ENCODE peak calls at places on chromosomes 12 and 14, in six cellular contexts. One of them, this sample, is unnamed.

GRCh38 chr14:76324133-76324532 is 51.8 kb upstream of the ESRRB start:
- DNase-seq in SK-N-SH: no peak
- DNase-seq in GM12892: no peak
- DNase-seq in GM12878: no peak
- DNase-seq in H1: no peak
- DNase-seq in K562: no peak
- DNase-seq in this sample: no peak

GRCh38 chr14:76373456-76373855 is 2.5 kb upstream of the ESRRB start:
- DNase-seq in SK-N-SH: no peak
- DNase-seq in GM12892: no peak
- DNase-seq in GM12878: no peak
- DNase-seq in H1: no peak
- DNase-seq in K562: no peak
- DNase-seq in this sample: no peak

GRCh38 chr12:23930599-23930998 is 18.9 kb downstream of the SOX5 start:
- DNase-seq in SK-N-SH: no peak
- DNase-seq in GM12892: no peak
- DNase-seq in GM12878: no peak
- DNase-seq in H1: no peak
- DNase-seq in K562: no peak
- DNase-seq in this sample: no peak

GRCh38 chr12:92593734-92594402 is 108.9 kb upstream of the PLEKHG7 start:
- DNase-seq in SK-N-SH: no peak
- DNase-seq in GM12892: peak; percentile 36
- DNase-seq in GM12878: peak; percentile 96
- DNase-seq in H1: no peak
- DNase-seq in K562: no peak
- DNase-seq in this sample: peak; percentile 46

GRCh38 chr12:66733839-66734238 is 55.0 kb upstream of the GRIP1 start:
- DNase-seq in SK-N-SH: no peak
- DNase-seq in GM12892: no peak
- DNase-seq in GM12878: no peak
- DNase-seq in H1: no peak
- DNase-seq in K562: no peak
- DNase-seq in this sample: no peak

GRCh38 chr14:44453433-44454171 is 53.5 kb downstream of the FSCB start:
- DNase-seq in SK-N-SH: no peak
- DNase-seq in GM12892: no peak
- DNase-seq in GM12878: no peak
- DNase-seq in H1: no peak
- DNase-seq in K562: no peak
- DNase-seq in this sample: no peak

GRCh38 chr12:21962236-21962635 is 21.0 kb upstream of the ABCC9 start:
- DNase-seq in SK-N-SH: no peak
- DNase-seq in GM12892: no peak
- DNase-seq in GM12878: no peak
- DNase-seq in H1: no peak
- DNase-seq in K562: no peak
- DNase-seq in this sample: no peak

GRCh38 chr12:15721716-15722115 is 67.5 kb downstream of the EPS8 start:
- DNase-seq in SK-N-SH: no peak
- DNase-seq in GM12892: no peak
- DNase-seq in GM12878: no peak
- DNase-seq in H1: no peak
- DNase-seq in K562: no peak
- DNase-seq in this sample: no peak

DNA sequence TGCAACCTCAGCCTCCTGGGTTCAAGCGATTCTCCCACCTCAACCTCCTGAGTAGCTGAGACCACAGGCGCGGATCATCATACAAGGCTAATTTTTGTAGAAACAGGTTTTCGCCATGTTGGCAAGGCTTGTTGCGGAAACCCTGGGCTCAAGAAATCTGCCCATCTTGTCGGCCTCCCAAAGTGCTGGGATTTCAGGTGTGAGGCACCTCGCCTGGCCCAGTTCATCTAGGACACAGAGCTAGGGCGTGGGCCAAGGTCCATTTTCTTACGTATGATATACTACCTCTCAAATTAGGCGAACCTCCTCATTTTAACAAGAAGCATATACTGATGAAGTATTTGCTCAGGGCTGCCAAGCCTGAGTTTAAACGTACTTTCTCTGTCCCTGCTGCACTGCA is 2.1 kb downstream of the RPS29 start:
- DNase-seq in SK-N-SH: no peak
- DNase-seq in GM12892: no peak
- DNase-seq in GM12878: no peak
- DNase-seq in H1: no peak
- DNase-seq in K562: no peak
- DNase-seq in this sample: no peak
- TF ChIP-seq TAF1 in SK-N-SH: no peak
- TF ChIP-seq TAF1 in GM12892: no peak
- TF ChIP-seq TAF1 in GM12878: no peak
- TF ChIP-seq TAF1 in H1: no peak
- TF ChIP-seq TAF1 in K562: no peak
- TF ChIP-seq TAF1 in this sample: no peak

GRCh38 chr12:104213952-104214351 is 1.6 kb upstream of the TXNRD1 start:
- DNase-seq in SK-N-SH: peak; percentile 58
- DNase-seq in GM12892: no peak
- DNase-seq in GM12878: no peak
- DNase-seq in H1: peak; percentile 6
- DNase-seq in K562: no peak
- DNase-seq in this sample: no peak
- TF ChIP-seq TAF1 in SK-N-SH: no peak
- TF ChIP-seq TAF1 in GM12892: no peak
- TF ChIP-seq TAF1 in GM12878: no peak
- TF ChIP-seq TAF1 in H1: no peak
- TF ChIP-seq TAF1 in K562: no peak
- TF ChIP-seq TAF1 in this sample: no peak

DNA sequence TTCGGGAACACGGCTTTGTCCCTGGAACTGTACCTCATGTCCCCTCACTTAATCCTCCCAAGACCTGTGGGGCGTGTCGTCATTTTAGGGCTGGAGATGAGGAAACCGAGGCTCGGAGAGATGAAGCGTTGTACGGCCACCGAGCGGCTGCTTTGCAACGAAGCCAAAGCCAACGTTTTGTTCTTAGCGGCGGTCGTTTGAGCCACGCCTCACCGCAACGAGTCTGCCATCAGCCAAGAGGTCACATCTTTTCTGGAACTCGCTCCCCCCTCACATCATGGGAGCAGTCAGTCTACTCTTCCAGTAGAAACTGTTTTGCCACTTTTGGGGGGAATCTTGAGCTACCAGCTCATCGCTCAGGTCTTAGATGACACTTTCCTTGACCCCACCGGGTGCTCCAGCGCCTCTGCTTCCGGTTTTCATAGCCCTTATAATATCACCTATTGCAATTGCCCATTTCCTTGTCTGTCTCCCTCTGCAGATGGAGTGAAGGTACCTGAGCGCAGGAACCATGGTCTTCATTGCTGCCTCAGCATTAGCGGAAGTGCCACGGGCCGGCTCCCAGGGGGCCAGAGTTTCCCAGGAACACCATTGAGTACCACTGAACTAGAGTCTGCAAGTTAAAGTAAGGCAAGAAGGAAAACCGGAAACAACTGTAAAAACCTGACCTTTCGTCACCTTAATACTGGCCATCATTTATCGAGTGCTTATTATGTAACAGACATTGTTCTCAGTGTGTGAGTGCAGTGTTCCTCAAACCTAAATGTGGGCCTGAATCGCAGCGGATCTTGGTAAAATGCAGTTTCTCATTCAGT is 19.6 kb downstream of the NINJ2 start:
- DNase-seq in SK-N-SH: no peak
- DNase-seq in GM12892: no peak
- DNase-seq in GM12878: no peak
- DNase-seq in H1: no peak
- DNase-seq in K562: peak; percentile 28
- DNase-seq in this sample: no peak
- TF ChIP-seq TAF1 in SK-N-SH: no peak
- TF ChIP-seq TAF1 in GM12892: peak; percentile 28
- TF ChIP-seq TAF1 in GM12878: peak; percentile 49
- TF ChIP-seq TAF1 in H1: no peak
- TF ChIP-seq TAF1 in K562: no peak
- TF ChIP-seq TAF1 in this sample: peak; percentile 15

GRCh38 chr14:100586153-100586519 is 1.1 kb downstream of the BEGAIN start:
- DNase-seq in SK-N-SH: peak; percentile 79
- DNase-seq in GM12892: no peak
- DNase-seq in GM12878: no peak
- DNase-seq in H1: no peak
- DNase-seq in K562: no peak
- DNase-seq in this sample: no peak

GRCh38 chr14:100587763-100588411 is 670 bp upstream of the BEGAIN start:
- DNase-seq in SK-N-SH: no peak
- DNase-seq in GM12892: no peak
- DNase-seq in GM12878: no peak
- DNase-seq in H1: no peak
- DNase-seq in K562: no peak
- DNase-seq in this sample: no peak

GRCh38 chr14:100585448-100586152 is 1.6 kb downstream of the BEGAIN start:
- DNase-seq in SK-N-SH: no peak
- DNase-seq in GM12892: no peak
- DNase-seq in GM12878: no peak
- DNase-seq in H1: no peak
- DNase-seq in K562: no peak
- DNase-seq in this sample: no peak

GRCh38 chr14:100587248-100587762 is at the start of gene BEGAIN:
- DNase-seq in SK-N-SH: peak; percentile 55
- DNase-seq in GM12892: no peak
- DNase-seq in GM12878: no peak
- DNase-seq in H1: no peak
- DNase-seq in K562: no peak
- DNase-seq in this sample: no peak

DNA sequence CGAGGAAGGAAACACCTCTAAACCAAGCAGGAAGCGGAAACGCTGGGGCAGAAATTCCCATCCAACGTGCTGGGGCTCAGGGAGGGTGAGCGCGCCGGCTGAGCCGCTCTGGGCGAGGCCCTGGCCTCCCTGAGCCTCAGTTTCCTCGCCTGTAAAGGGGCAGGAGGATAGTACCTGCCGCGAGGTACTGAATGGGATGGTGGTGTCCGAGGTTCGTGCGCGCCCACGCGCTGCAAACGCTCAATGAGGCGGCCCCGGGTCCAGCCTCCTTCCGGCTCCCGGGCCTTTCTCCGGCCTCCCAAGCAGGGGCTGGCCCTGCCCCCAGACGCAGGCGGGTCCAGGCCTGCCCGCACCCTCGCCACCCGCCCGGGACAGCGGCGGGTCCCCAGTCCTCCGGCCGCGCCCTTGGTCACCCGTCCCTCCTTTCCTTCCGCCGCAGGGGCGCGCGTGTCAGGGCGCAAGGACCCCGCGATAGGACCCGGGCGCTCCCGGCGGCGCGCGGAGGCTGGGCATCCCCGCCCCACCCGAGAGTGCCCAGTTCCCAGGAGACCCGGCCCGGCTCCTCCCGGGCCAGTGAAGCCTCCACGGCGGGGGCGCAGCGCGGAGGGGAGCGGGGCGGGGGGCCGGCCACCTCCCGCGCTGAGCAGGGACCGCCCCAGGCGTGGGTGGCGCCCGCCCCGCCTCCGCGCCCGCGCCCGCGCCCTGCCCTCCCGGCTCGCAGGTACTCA is 533 bp downstream of the BEGAIN start:
- DNase-seq in SK-N-SH: peak; percentile 91
- DNase-seq in GM12892: no peak
- DNase-seq in GM12878: no peak
- DNase-seq in H1: peak; percentile 69
- DNase-seq in K562: peak; percentile 65
- DNase-seq in this sample: no peak
- TF ChIP-seq TAF1 in SK-N-SH: no peak
- TF ChIP-seq TAF1 in GM12892: no peak
- TF ChIP-seq TAF1 in GM12878: no peak
- TF ChIP-seq TAF1 in H1: no peak
- TF ChIP-seq TAF1 in K562: no peak
- TF ChIP-seq TAF1 in this sample: no peak

GRCh38 chr12:2893007-2893406 is 2.3 kb downstream of the TULP3 start:
- DNase-seq in SK-N-SH: no peak
- DNase-seq in GM12892: no peak
- DNase-seq in GM12878: no peak
- DNase-seq in H1: no peak
- DNase-seq in K562: no peak
- DNase-seq in this sample: no peak
- TF ChIP-seq TAF1 in SK-N-SH: no peak
- TF ChIP-seq TAF1 in GM12892: no peak
- TF ChIP-seq TAF1 in GM12878: no peak
- TF ChIP-seq TAF1 in H1: no peak
- TF ChIP-seq TAF1 in K562: no peak
- TF ChIP-seq TAF1 in this sample: no peak

GRCh38 chr14:67999693-68000384 is 180.3 kb downstream of the RAD51B start:
- DNase-seq in SK-N-SH: no peak
- DNase-seq in GM12892: no peak
- DNase-seq in GM12878: no peak
- DNase-seq in H1: no peak
- DNase-seq in K562: no peak
- DNase-seq in this sample: no peak
- TF ChIP-seq TAF1 in SK-N-SH: no peak
- TF ChIP-seq TAF1 in GM12892: no peak
- TF ChIP-seq TAF1 in GM12878: no peak
- TF ChIP-seq TAF1 in H1: no peak
- TF ChIP-seq TAF1 in K562: no peak
- TF ChIP-seq TAF1 in this sample: no peak

This sample was measured in GM12891.